ENCODE peak calls at places on chromosomes 5 and 9, in six cellular contexts. Y, Q, L, U, A and W are unnamed samples. For H3K4me1, the result is how much of the 10 kb centered on the place peaks cover.

GRCh38 chr9:88106492-88106891 is 31.8 kb downstream of the SPATA31C2 start:
- DNase-seq in Q (peak), U (peak), A (no peak), L (peak), Y (peak), W (peak)

GRCh38 chr9:34072868-34073590 is 24.3 kb upstream of the UBAP2 start:
- DNase-seq in U (peak), Y (peak), A (no peak), L (no peak), Q (peak), W (no peak)

GRCh38 chr9:114098660-114099522 is at the start of gene KIF12:
- DNase-seq in Q (peak), L (peak), Y (no peak), U (peak), A (no peak), W (no peak)

GRCh38 chr5:6599739-6600138 is 33.1 kb downstream of the NSUN2 start:
- DNase-seq in L (no peak), U (no peak), Y (no peak), A (no peak), Q (no peak), W (no peak)

GRCh38 chr5:34626036-34626435 is 30.1 kb upstream of the RAI14 start:
- DNase-seq in A (no peak), U (peak), L (no peak), Q (peak), Y (peak), W (no peak)

GRCh38 chr9:84368593-84368992 is 28.0 kb upstream of the SLC28A3 start:
- DNase-seq in U (no peak), A (no peak), Y (no peak), L (no peak), Q (no peak), W (no peak)

GRCh38 chr5:115497200-115497599 is 47.4 kb downstream of the FEM1C start:
- DNase-seq in Y (no peak), U (no peak), Q (no peak), L (no peak), A (no peak), W (no peak)

GRCh38 chr5:31194892-31195291 is 1.4 kb downstream of the CDH6 start:
- DNase-seq in Y (peak), Q (peak), U (peak), L (no peak), A (no peak), W (no peak)

GRCh38 chr5:54756796-54757402 is 228.5 kb downstream of the ESM1 start:
- DNase-seq in A (no peak), L (no peak), U (peak), Y (peak), Q (no peak), W (no peak)

GRCh38 chr9:12708562-12709298 is 15.5 kb downstream of the TYRP1 start:
- DNase-seq in A (no peak), Y (peak), U (peak), Q (peak), L (no peak), W (no peak)

GRCh38 chr9:79240774-79241173 is 331.0 kb upstream of the TLE4 start:
- DNase-seq in A (no peak), Q (no peak), L (no peak), Y (no peak), U (no peak), W (no peak)

GRCh38 chr9:19785230-19785629 is 3.6 kb downstream of the SLC24A2 start:
- DNase-seq in L (no peak), A (no peak), Y (no peak), Q (no peak), U (no peak), W (no peak)

GRCh38 chr5:156471893-156472292 is 144.9 kb downstream of the SGCD start:
- DNase-seq in U (no peak), Q (no peak), Y (no peak), L (no peak), A (no peak), W (no peak)

GRCh38 chr5:113508756-113509155 is 4.7 kb upstream of the YTHDC2 start:
- DNase-seq in Q (no peak), A (no peak), L (no peak), U (peak), Y (no peak), W (no peak)

GRCh38 chr9:110021891-110022290 is 186.1 kb downstream of the C9orf152 start:
- DNase-seq in Y (no peak), U (no peak), A (peak), Q (no peak), L (peak), W (no peak)

GRCh38 chr5:10576121-10576789 is 12.4 kb downstream of the ANKRD33B start:
- DNase-seq in L (no peak), A (no peak), Y (no peak), U (no peak), Q (no peak), W (peak)

GRCh38 chr5:36581070-36581469 is 25.3 kb upstream of the SLC1A3 start:
- DNase-seq in Q (no peak), A (no peak), Y (no peak), L (no peak), U (no peak), W (no peak)

GRCh38 chr9:4494806-4495205 is 4.5 kb downstream of the SLC1A1 start:
- DNase-seq in A (no peak), U (no peak), Q (no peak), L (no peak), Y (no peak), W (no peak)

DNA sequence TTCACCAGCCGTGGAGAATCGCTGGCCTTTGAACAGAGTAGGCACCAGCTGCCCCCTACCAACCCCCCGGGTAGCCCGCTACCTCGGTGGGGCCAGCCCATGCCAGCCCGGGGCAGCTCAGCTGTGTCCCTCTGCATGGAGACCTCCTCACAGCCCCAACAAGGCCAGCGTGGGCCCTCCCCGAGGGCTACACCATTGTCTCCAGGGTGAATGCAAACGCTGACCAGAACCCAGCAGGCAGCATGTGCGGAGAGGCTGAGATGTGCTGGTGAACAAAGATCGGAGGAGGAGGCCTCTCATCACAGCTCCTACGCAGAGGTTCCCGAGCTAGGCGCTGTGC is 51.9 kb downstream of the LMX1B start:
- DNase-seq in A (no peak), Y (no peak), L (peak), U (no peak), Q (no peak), W (no peak)
- H3K4me3 ChIP-seq in A (no peak), Y (no peak), L (peak), U (no peak), Q (no peak), W (no peak)

DNA sequence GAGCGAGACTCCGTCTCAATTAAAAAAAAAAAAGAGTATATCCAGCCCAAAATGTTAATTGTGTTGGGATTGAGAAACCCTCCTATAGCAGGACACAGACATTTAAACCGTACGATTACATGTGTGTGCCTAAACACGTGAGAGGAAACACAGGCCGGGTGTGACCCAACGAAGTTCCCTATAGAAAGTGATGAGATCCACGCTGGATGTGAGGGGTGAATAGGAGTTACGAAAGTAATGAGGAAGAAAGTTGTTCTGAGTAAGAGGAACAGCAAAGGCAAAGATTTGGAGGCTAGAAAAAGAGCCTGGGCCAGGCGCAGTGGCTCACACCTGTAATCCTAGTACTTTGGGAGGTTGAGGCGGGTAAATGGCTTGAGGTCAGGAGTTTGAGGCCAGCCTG is 13.6 kb downstream of the NAIF1 start:
- DNase-seq in Q (no peak), L (no peak), A (no peak), Y (no peak), U (no peak), W (no peak)
- H3K4me1 ChIP-seq in Q (under half), L (under half), A (under half), Y (under half), U (under half), W (under half)

GRCh38 chr9:133715295-133715865 is 22.8 kb downstream of the SARDH start:
- DNase-seq in U (no peak), Q (no peak), Y (peak), L (no peak), A (no peak), W (no peak)
- H2AFZ ChIP-seq in U (no peak), Q (no peak), Y (peak), L (no peak), A (no peak), W (no peak)

GRCh38 chr5:161763571-161763970 is 78.0 kb downstream of the GABRA6 start:
- DNase-seq in L (no peak), U (no peak), A (no peak), Y (no peak), Q (no peak), W (no peak)

DNA sequence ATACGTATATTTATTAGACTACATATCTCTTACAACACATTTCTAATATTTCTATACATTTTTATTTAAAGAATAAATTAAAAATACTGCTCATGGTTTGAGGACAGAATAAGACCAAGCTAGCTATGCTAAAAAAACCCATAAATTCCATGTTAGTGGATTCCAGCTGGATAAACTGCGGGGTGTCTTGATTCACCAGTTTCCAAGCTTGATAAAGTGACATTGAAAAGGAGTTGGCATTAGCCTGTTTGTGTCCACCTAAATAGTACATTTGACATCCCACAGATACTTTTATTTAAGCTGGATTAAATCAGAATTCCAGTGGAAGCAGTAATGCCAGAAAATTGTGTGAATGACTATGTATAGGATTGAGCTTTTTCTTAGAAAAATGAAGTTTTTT is 80.1 kb downstream of the GABRA6 start:
- DNase-seq in Y (no peak), Q (no peak), L (no peak), A (no peak), U (no peak), W (no peak)
- H3K4me3 ChIP-seq in Y (no peak), Q (no peak), L (no peak), A (no peak), U (no peak), W (no peak)

GRCh38 chr9:97908736-97909135 is 13.6 kb downstream of the TRMO start:
- DNase-seq in U (no peak), A (no peak), L (no peak), Q (no peak), Y (no peak), W (no peak)
- H3K4me1 ChIP-seq in U (under half), A (under half), L (under half), Q (under half), Y (under half), W (under half)

DNA sequence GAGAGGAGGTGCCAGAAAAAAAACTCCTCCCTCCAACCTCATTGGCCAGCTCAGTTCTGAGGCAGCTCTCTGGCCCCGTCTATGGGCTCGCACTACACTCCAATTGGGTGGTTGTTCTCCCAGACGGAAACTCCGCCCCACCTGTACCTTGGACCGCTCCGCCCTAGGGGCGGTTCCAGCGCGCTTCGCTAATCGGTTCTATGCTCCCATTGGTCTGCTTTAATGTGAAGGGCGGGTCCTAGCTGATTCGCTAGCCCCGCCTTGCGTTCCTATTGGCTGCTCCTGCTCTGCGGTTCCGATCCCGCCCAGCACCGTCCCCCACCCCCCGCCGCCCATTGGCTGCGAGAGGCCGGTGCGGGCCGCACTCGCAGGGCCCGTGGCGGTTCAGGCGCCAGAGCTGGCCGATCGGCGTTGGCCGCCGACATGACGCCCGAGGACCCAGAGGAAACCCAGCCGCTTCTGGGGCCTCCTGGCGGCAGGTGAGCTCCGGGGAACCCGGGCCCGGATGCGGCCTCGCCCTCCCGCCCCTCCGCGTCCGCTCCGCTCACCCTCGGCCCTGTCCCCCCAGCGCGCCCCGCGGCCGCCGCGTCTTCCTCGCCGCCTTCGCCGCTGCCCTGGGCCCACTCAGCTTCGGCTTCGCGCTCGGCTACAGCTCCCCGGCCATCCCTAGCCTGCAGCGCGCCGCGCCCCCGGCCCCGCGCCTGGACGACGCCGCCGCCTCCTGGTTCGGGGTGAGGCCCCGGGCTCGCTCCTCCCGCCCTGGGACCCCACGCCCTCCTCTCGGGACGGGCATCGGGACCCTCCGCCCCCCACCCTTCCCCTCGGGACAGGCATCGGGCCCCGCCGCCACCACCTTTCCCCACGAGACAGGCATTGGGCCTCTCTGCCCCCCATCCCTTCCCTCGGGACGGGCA is at the start of gene SLC2A8:
- DNase-seq in A (peak), U (peak), L (peak), Q (peak), Y (peak), W (peak)
- H2AFZ ChIP-seq in A (peak), U (peak), L (peak), Q (peak), Y (peak), W (peak)

DNA sequence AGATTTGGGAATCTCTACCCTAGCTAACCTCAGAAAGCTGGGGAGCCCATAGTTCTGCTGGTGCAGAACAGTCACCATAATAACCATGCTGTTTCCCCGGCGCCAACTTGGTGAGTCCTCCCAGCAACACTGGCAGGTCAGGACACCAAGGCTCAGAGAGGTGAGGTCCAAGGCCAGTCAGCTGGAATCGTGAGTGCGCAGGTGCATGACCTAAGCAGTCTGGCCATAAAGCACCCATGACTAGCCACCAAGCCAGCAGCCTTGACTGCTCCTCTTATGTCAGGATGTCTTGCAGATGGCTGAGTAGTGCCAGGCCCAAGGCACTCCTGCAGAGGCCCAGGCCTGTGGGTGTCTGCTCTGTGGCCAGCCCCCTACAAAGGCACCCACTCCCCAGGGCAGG is 2.6 kb downstream of the RNF44 start:
- DNase-seq in A (no peak), Y (no peak), U (peak), Q (no peak), L (no peak), W (peak)
- H3K4me3 ChIP-seq in A (peak), Y (no peak), U (no peak), Q (peak), L (no peak), W (peak)

GRCh38 chr9:133704711-133705181 is 33.4 kb downstream of the SARDH start:
- DNase-seq in U (no peak), Q (no peak), Y (no peak), A (no peak), L (no peak), W (no peak)
- H3K4me1 ChIP-seq in U (under half), Q (under half), Y (under half), A (under half), L (under half), W (under half)

DNA sequence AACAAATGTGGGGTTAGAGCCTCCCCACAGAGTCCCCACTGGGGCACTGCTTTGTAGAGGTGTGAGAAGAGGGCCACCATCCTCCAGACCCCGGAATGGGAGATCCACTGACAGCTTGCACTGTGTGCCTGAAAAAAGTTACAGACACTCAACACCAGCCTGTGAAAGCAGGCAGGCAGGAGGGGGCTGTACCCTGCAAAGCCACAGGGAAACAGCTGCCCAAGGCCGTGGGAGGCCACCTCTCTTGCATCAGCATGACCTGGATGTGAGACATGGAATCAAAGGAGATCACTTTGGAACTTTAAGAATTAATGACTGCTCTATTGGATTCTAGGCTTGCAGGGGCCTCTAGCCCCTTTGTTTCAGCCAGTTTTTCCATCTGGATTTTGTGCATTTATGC is 782.3 kb downstream of the BRINP1 start:
- DNase-seq in A (no peak), Y (no peak), L (no peak), Q (no peak), U (no peak), W (no peak)
- H2AFZ ChIP-seq in A (no peak), Y (no peak), L (no peak), Q (no peak), U (no peak), W (no peak)

DNA sequence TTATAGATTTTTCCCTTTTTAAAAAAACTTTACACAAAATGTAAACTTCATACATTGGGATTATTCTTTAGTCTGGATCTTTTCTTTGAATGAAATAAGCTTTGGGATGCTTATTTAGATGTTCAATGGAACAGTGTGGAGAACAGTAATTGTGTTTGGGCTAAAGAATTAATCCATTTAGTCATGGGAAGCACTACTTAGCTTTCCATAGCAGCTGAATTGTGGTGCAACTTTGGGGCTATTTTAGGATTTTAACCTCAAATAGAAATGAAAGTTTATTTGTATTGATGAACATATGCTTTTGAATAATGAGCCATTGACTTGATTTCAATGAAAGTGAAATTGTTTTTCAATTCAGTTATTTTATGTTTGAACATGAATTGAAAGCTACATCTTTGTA is 72.4 kb downstream of the ZCCHC7 start:
- DNase-seq in L (peak), U (no peak), Y (no peak), Q (no peak), A (no peak), W (no peak)
- H3K4me3 ChIP-seq in L (no peak), U (no peak), Y (no peak), Q (no peak), A (peak), W (no peak)